ENCODE peak calls at places on chromosomes 7 and 10, in four cellular contexts. M, G, V and K are unnamed samples.

GRCh38 chr7:15566476-15566875 is 4.7 kb upstream of the AGMO start:
- DNase-seq in M (no peak), G (no peak), V (no peak), K (no peak)

GRCh38 chr10:14062528-14063260 is 268.0 kb downstream of the FRMD4A start:
- DNase-seq in M (peak), G (peak), V (no peak), K (no peak)

GRCh38 chr10:122239578-122240257 is 31.4 kb upstream of the BTBD16 start:
- DNase-seq in M (peak), G (peak), V (no peak), K (no peak)

GRCh38 chr10:124294811-124295770 is 123.6 kb downstream of the OAT start:
- DNase-seq in M (no peak), G (no peak), V (no peak), K (no peak)

GRCh38 chr7:159099711-159100231 is 44.9 kb downstream of the VIPR2 start:
- DNase-seq in M (no peak), G (no peak), V (no peak), K (peak)

GRCh38 chr10:10818082-10818481 is 199.6 kb upstream of the CELF2 start:
- DNase-seq in M (no peak), G (peak), V (no peak), K (no peak)

GRCh38 chr10:5607594-5607993 is 58.8 kb downstream of the ASB13 start:
- DNase-seq in M (no peak), G (no peak), V (no peak), K (no peak)

GRCh38 chr10:91077549-91078017 is 142.9 kb upstream of the PCGF5 start:
- DNase-seq in M (peak), G (peak), V (no peak), K (peak)

GRCh38 chr7:140509789-140510188 is 30.5 kb upstream of the MKRN1 start:
- DNase-seq in M (no peak), G (no peak), V (no peak), K (no peak)

GRCh38 chr10:110414563-110415309 is 83.0 kb upstream of the DUSP5 start:
- DNase-seq in M (no peak), G (no peak), V (no peak), K (no peak)

GRCh38 chr7:107961399-107961798 is 41.6 kb downstream of the LAMB1 start:
- DNase-seq in M (no peak), G (peak), V (peak), K (peak)

GRCh38 chr7:131157530-131158243 is 170.0 kb upstream of the MKLN1 start:
- DNase-seq in M (peak), G (peak), V (peak), K (no peak)

GRCh38 chr7:17646181-17646956 is 293.9 kb downstream of the SNX13 start:
- DNase-seq in M (peak), G (peak), V (no peak), K (no peak)

GRCh38 chr10:125087191-125087896 is 73.0 kb downstream of the CTBP2 start:
- DNase-seq in M (no peak), G (no peak), V (no peak), K (no peak)

GRCh38 chr7:67364441-67365017 is 367.9 kb downstream of the TYW1 start:
- DNase-seq in M (no peak), G (no peak), V (no peak), K (no peak)

GRCh38 chr10:98058311-98058710 is 27.9 kb upstream of the CRTAC1 start:
- DNase-seq in M (no peak), G (no peak), V (no peak), K (no peak)

DNA sequence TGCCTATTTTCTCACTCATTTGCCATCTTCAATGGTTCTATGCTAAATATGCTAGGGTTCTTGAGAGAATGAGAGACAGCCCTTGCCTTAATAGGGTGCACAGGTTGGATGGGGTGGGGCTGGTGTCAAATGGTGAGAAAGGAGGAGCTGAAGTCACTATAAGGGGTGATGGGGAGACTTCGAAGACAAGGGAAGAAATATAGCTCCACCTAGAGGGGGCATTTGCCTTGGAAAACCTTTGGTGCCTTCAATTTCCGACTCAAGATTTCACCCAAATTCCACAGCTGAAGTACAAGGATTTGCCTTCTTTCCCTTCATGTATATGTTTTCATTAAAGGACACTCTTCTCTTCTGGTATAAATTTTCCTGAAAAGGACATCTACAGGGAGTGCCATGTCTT is 5.6 kb downstream of the PTN start:
- DNase-seq in M (no peak), G (no peak), V (no peak), K (no peak)
- TF ChIP-seq CTCF in M (peak), G (no peak), V (no peak), K (no peak)

GRCh38 chr10:73997806-73998622 is at the start of gene VCL:
- DNase-seq in M (peak), G (peak), V (peak), K (peak)

GRCh38 chr10:73997479-73997805 is 474 bp upstream of the VCL start:
- DNase-seq in M (no peak), G (no peak), V (no peak), K (no peak)

GRCh38 chr10:74000892-74001669 is 3.2 kb downstream of the VCL start:
- DNase-seq in M (no peak), G (no peak), V (no peak), K (no peak)

GRCh38 chr10:73999703-74000102 is 1.8 kb downstream of the VCL start:
- DNase-seq in M (peak), G (peak), V (no peak), K (no peak)

DNA sequence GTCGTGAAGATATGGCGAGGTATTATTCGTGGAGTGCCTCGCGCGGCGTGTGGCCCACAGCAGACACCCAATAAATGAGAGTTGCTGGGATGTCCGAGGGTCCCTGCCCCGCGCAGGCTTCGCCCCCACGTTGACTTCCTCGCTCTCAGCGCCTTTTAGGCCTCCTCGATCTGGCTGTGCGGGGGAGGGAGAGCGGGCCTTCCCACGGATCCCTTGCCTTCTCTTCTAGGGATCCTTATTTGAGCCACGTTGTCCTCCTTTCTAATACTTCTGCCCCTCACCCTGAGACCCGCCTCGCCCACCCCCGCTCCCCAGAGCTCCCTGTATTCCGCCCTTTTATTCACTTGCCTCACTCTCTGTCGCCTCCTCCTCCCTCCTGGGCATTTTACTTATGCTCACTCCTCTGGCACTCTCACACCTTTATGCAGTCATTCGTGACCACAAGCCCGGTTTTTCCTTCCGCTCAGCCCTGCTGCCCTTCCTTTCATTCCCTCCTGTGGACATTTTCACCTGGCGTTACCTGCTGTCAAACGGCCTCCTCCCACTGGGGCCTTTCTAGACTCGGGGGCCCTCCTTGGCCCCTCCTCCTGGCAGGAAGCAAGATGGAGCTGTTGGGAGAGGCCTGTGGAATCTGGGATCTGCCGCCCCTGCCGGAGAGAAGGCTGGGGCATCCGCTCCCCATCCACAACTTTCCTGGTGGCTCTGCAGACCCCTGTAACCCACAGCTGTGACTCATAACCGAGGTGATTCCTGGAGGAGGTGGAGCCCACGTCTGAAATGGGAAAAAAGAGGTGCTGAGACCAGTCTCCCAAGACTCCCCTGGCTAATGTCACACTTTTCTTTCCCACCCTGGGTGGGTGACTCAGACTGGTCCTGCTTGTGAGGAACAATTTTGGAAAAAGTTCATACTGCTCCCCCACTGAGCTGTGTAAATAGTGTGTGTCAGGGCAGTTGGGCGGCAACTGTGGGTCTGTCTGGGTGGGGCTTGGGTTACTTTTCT is 1.0 kb downstream of the VCL start:
- DNase-seq in M (peak), G (peak), V (peak), K (peak)
- TF ChIP-seq CTCF in M (peak), G (peak), V (peak), K (peak)

GRCh38 chr10:119933179-119933578 is 40.6 kb downstream of the SEC23IP start:
- DNase-seq in M (peak), G (no peak), V (no peak), K (no peak)
- TF ChIP-seq CTCF in M (peak), G (no peak), V (no peak), K (no peak)

DNA sequence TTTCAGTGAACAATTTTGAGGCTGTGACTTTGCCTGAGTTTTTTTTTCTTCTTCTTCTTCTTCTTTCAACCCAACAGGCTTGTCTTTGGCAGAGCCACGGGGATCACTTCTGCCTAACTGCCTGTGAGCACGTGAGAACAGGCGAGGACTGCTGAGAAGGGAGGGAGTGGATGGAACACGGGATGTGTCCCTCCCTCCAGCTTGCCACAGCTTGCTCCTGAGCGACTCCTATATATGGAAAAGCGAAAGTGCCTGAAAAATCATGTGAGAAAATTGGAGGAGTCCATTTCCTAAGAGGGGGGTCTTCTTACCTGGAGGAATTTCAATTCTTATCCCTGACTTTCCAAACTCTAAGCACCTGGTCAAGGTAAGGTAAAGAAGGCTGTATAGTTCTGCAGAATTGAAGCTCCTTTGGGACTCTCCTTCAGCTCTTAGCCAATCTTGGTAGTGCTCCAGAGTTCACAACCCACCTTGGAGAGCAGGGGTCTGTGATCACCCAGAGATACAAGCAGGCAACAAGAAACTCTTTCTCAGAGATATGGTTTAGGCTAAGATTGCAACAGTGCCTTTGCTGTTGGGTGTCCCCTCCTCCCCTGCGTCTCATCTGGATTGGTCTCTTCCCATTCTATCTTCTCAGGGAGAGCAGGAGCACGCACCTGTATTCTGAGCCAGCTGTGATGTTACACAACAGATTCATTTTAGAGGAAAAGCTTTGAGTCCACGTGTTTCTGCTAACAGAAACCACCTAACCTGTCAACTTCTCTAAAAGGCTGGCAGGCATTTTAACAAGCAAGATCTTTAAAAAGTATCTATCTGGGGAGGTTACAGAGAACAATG is at the start of gene MAT1A:
- DNase-seq in M (no peak), G (peak), V (peak), K (no peak)
- TF ChIP-seq CTCF in M (no peak), G (no peak), V (no peak), K (no peak)

GRCh38 chr7:105799677-105800076 is 76.7 kb downstream of the ATXN7L1 start:
- DNase-seq in M (no peak), G (peak), V (no peak), K (no peak)
- TF ChIP-seq CTCF in M (no peak), G (no peak), V (no peak), K (no peak)

DNA sequence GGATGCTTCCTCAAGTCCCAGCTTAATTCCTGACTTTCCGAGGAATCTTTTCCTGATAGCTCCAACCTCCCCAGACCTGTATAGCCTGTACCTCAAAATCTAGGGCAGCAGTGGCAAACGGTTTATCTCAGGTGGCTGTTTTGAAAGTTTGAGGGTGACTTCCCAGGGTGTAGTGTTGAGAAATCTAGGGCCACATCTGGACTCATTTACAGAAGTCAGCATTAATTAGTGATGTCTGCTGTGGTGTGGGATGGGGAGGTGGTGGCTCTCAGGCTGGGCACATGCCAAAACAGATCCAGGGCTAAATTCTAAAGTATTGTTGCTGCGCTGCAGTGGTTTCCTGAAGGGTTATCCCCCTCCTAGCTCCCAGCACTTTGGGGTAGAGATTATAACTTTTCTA is 38.0 kb downstream of the UNC5B start:
- DNase-seq in M (no peak), G (peak), V (no peak), K (no peak)
- TF ChIP-seq CTCF in M (no peak), G (no peak), V (no peak), K (no peak)

GRCh38 chr7:19705663-19706062 is 3.2 kb downstream of the POLR1F start:
- DNase-seq in M (no peak), G (no peak), V (no peak), K (no peak)

GRCh38 chr7:19708397-19709248 is at the start of gene POLR1F:
- DNase-seq in M (peak), G (peak), V (peak), K (peak)

GRCh38 chr7:19707240-19707639 is 1.6 kb downstream of the POLR1F start:
- DNase-seq in M (peak), G (peak), V (no peak), K (no peak)

GRCh38 chr7:19713676-19714075 is 4.8 kb upstream of the POLR1F start:
- DNase-seq in M (peak), G (peak), V (no peak), K (no peak)

GRCh38 chr7:19709249-19709578 is 377 bp upstream of the POLR1F start:
- DNase-seq in M (no peak), G (no peak), V (no peak), K (no peak)
- TF ChIP-seq CTCF in M (no peak), G (no peak), V (no peak), K (peak)

GRCh38 chr7:142485617-142486226 is 227.9 kb upstream of the PRSS58 start:
- DNase-seq in M (no peak), G (no peak), V (no peak), K (no peak)
- TF ChIP-seq CTCF in M (peak), G (peak), V (no peak), K (peak)